ENCODE peak calls at places on chromosome 3, in four cellular contexts. H, M, E and V are unnamed samples.

GRCh38 chr3:45976191-45977091 is 19.2 kb downstream of the FYCO1 start:
- DNase-seq in H (no peak), M (no peak), E (no peak), V (no peak)

GRCh38 chr3:26921054-26921453 is 298.5 kb downstream of the LRRC3B start:
- DNase-seq in H (no peak), M (no peak), E (no peak), V (no peak)

GRCh38 chr3:139434764-139435291 is 41.5 kb downstream of the RBP2 start:
- DNase-seq in H (no peak), M (no peak), E (peak), V (peak)

GRCh38 chr3:112302061-112302830 is 8.2 kb upstream of the SLC9C1 start:
- DNase-seq in H (no peak), M (no peak), E (no peak), V (peak)

GRCh38 chr3:111538687-111539086 is 3.3 kb upstream of the CD96 start:
- DNase-seq in H (no peak), M (no peak), E (peak), V (no peak)

GRCh38 chr3:5136619-5137429 is 14.7 kb downstream of the ARL8B start:
- DNase-seq in H (peak), M (no peak), E (peak), V (no peak)

GRCh38 chr3:8499181-8499611 is 2.4 kb upstream of the LMCD1 start:
- DNase-seq in H (peak), M (no peak), E (no peak), V (peak)

GRCh38 chr3:33417051-33417673 is 23.0 kb downstream of the UBP1 start:
- DNase-seq in H (no peak), M (no peak), E (peak), V (no peak)

GRCh38 chr3:5162102-5162501 is 25.4 kb upstream of the EDEM1 start:
- DNase-seq in H (no peak), M (no peak), E (peak), V (no peak)

GRCh38 chr3:52352566-52352965 is 36.4 kb downstream of the DNAH1 start:
- DNase-seq in H (no peak), M (no peak), E (no peak), V (no peak)

GRCh38 chr3:120200836-120201235 is 84.2 kb downstream of the GPR156 start:
- DNase-seq in H (no peak), M (no peak), E (no peak), V (no peak)

GRCh38 chr3:192916455-192917257 is 1.0 kb downstream of the MB21D2 start:
- DNase-seq in H (peak), M (no peak), E (peak), V (peak)

GRCh38 chr3:151076626-151077025 is 8.8 kb upstream of the MED12L start:
- DNase-seq in H (no peak), M (no peak), E (no peak), V (no peak)

GRCh38 chr3:146543461-146544012 is 870 bp downstream of the PLSCR1 start:
- DNase-seq in H (no peak), M (no peak), E (peak), V (no peak)

GRCh38 chr3:89847955-89848354 is 740.5 kb downstream of the EPHA3 start:
- DNase-seq in H (no peak), M (no peak), E (no peak), V (no peak)

GRCh38 chr3:126113733-126114132 is 29.8 kb upstream of the SLC41A3 start:
- DNase-seq in H (peak), M (no peak), E (no peak), V (peak)

GRCh38 chr3:172249039-172249438 is 199.2 kb downstream of the GHSR start:
- DNase-seq in H (no peak), M (no peak), E (peak), V (no peak)

GRCh38 chr3:153284282-153284938 is 122.4 kb downstream of the RAP2B start:
- DNase-seq in H (no peak), M (no peak), E (peak), V (no peak)

GRCh38 chr3:129106320-129106719 is 15.3 kb downstream of the RAB43 start:
- DNase-seq in H (no peak), M (no peak), E (no peak), V (peak)

GRCh38 chr3:115688408-115688807 is 65.1 kb downstream of the GAP43 start:
- DNase-seq in H (no peak), M (no peak), E (no peak), V (no peak)

GRCh38 chr3:180026997-180027396 is 9.7 kb downstream of the PEX5L start:
- DNase-seq in H (no peak), M (no peak), E (no peak), V (no peak)

GRCh38 chr3:104990758-104991157 is 376.0 kb upstream of the ALCAM start:
- DNase-seq in H (no peak), M (no peak), E (no peak), V (no peak)

GRCh38 chr3:14392231-14392630 is 10.2 kb upstream of the SLC6A6 start:
- DNase-seq in H (peak), M (no peak), E (no peak), V (peak)

GRCh38 chr3:58005662-58006061 is 2.6 kb upstream of the FLNB start:
- DNase-seq in H (no peak), M (no peak), E (peak), V (no peak)

GRCh38 chr3:120820748-120821147 is 78.2 kb downstream of the GTF2E1 start:
- DNase-seq in H (no peak), M (no peak), E (no peak), V (no peak)

GRCh38 chr3:114671741-114672510 is 378.1 kb downstream of the TIGIT start:
- DNase-seq in H (no peak), M (no peak), E (no peak), V (no peak)